ENCODE peak calls at places on chromosomes 5 and 9, in seven cellular contexts. F is hepatocyte, I is thyroid gland, M is transverse colon, R is tibial artery, H is left ventricle myocardium inferior, J is upper lobe of left lung. T is an unnamed sample. For H3K4me1, the result is how much of the 10 kb centered on the place peaks cover.

GRCh38 chr5:54757541-54757940 is 227.9 kb downstream of the ESM1 start:
- DNase-seq in F (no peak), I (no peak), M (no peak), R (no peak), H (no peak), J (no peak), T (no peak)

GRCh38 chr5:147565524-147565923 is 55.7 kb upstream of the DPYSL3 start:
- DNase-seq in F (peak), I (no peak), M (no peak), R (no peak), H (no peak), J (no peak), T (no peak)

GRCh38 chr5:32420506-32420905 is 24.0 kb downstream of the ZFR start:
- DNase-seq in F (no peak), I (no peak), M (no peak), R (no peak), H (no peak), J (no peak), T (no peak)

GRCh38 chr9:6788175-6789016 is 30.6 kb downstream of the KDM4C start:
- DNase-seq in F (peak), I (no peak), M (peak), R (no peak), H (no peak), J (no peak), T (no peak)

GRCh38 chr9:5430912-5431311 is 6.8 kb downstream of the PLGRKT start:
- DNase-seq in F (no peak), I (no peak), M (no peak), R (no peak), H (no peak), J (no peak), T (no peak)

GRCh38 chr5:8953911-8954310 is 592.0 kb downstream of the SEMA5A start:
- DNase-seq in F (no peak), I (no peak), M (no peak), R (no peak), H (no peak), J (no peak), T (no peak)

GRCh38 chr5:126468091-126468490 is 44.9 kb downstream of the GRAMD2B start:
- DNase-seq in F (no peak), I (no peak), M (no peak), R (no peak), H (no peak), J (no peak), T (no peak)

GRCh38 chr5:94217745-94218144 is 400.7 kb downstream of the KIAA0825 start:
- DNase-seq in F (no peak), I (no peak), M (no peak), R (no peak), H (no peak), J (no peak), T (no peak)

GRCh38 chr5:74288448-74289109 is 351.9 kb downstream of the ENC1 start:
- DNase-seq in F (no peak), I (no peak), M (no peak), R (no peak), H (peak), J (no peak), T (no peak)

GRCh38 chr9:121889990-121890563 is 203.0 kb downstream of the TTLL11 start:
- DNase-seq in F (no peak), I (peak), M (no peak), R (no peak), H (no peak), J (no peak), T (no peak)

GRCh38 chr5:57191986-57192385 is 18.1 kb downstream of the GPBP1 start:
- DNase-seq in F (no peak), I (no peak), M (no peak), R (no peak), H (no peak), J (no peak), T (no peak)

GRCh38 chr5:151151793-151152192 is 5.8 kb downstream of the ANXA6 start:
- DNase-seq in F (no peak), I (no peak), M (peak), R (peak), H (no peak), J (peak), T (no peak)

GRCh38 chr5:4855889-4856288 is 284.2 kb upstream of the ADAMTS16 start:
- DNase-seq in F (no peak), I (no peak), M (no peak), R (no peak), H (no peak), J (no peak), T (no peak)

GRCh38 chr9:121968056-121968455 is 125.1 kb downstream of the TTLL11 start:
- DNase-seq in F (no peak), I (no peak), M (no peak), R (no peak), H (no peak), J (no peak), T (no peak)

GRCh38 chr9:124257865-124258764 is at the start of gene NEK6:
- DNase-seq in F (peak), I (no peak), M (peak), R (peak), H (peak), J (no peak), T (peak)

GRCh38 chr9:129867138-129868032 is 32.1 kb downstream of the USP20 start:
- DNase-seq in F (no peak), I (no peak), M (no peak), R (no peak), H (no peak), J (no peak), T (no peak)

GRCh38 chr5:143054480-143054941 is 284.3 kb downstream of the ARHGAP26 start:
- DNase-seq in F (no peak), I (no peak), M (peak), R (no peak), H (no peak), J (no peak), T (no peak)

GRCh38 chr5:143056792-143057579 is 286.8 kb downstream of the ARHGAP26 start:
- DNase-seq in F (no peak), I (no peak), M (no peak), R (no peak), H (no peak), J (no peak), T (no peak)

GRCh38 chr5:143057580-143057999 is 287.4 kb downstream of the ARHGAP26 start:
- DNase-seq in F (no peak), I (no peak), M (no peak), R (no peak), H (no peak), J (no peak), T (no peak)

GRCh38 chr5:143056331-143056689 is 286.1 kb downstream of the ARHGAP26 start:
- DNase-seq in F (no peak), I (no peak), M (no peak), R (no peak), H (no peak), J (no peak), T (no peak)

DNA sequence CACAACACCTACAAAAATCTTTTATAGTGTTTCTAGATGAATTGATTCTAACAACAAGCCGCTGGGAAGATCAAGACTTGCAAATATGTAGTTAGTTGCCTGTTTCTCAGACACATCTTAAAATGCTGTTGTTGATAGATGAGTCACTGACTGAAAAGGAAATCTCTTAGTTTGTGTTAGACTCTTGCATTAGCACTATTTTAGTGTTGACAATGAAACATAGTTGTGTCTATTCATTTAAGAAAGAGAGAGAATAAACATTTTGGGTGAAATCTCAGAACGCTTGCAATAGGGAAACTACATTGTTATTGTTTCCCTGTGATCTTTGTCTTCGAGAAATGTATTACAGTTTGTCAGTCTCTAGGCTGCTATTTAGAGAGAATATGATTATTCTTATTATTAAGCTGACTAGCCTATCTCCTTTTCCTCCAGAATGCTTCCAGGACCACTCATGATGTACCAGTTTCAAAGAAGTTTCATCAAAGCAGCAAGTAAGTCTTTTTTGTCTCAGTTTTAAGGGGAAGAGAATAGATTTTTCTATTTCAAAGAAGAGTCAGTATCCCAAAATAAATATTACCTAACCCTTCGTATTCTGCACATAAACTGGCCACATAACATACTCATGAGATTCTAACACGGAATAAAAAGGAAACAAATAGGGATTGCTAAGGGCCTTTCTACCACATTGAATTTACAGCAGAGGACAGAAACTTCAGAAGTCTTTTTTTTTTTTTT is 285.6 kb downstream of the ARHGAP26 start:
- DNase-seq in F (no peak), I (no peak), M (no peak), R (no peak), H (no peak), J (no peak), T (no peak)
- H3K4me3 ChIP-seq in F (no peak), I (no peak), M (no peak), R (no peak), H (no peak), J (no peak), T (no peak)

GRCh38 chr5:88401671-88402070 is 133.0 kb upstream of the TMEM161B start:
- DNase-seq in F (no peak), I (no peak), M (no peak), R (no peak), H (no peak), J (no peak), T (no peak)
- H3K4me1 ChIP-seq in F (under half), I (under half), M (under half), R (under half), H (under half), J (under half), T (under half)

DNA sequence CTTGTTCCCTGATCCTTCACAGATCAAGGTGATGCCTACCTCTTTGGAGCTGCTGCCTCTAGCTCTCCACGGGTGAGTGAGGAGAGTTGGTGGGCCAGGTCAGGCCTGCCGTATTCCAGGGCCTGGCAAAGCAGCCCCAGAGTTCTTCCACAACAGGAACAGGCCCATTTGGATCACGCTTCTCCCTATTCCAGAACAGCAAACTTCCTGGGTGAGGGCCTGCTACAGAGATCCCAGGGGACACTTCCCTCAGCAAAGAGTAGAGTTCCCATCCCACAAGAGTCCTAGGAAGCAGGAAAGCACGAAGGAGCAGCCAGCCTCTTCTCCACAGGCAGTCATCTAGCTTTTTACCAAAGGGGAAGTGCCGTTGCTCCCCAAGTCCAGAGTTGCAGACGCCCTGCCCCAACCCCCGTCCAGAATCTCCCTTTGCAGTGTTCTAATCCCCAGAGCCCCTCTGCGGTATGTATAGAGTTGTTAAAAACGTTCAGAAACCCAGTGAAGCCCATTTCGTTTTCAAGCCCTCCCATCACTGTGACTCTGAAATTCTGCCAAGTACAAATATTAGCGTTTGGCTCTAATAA is 9.3 kb upstream of the DNAJB5 start:
- DNase-seq in F (no peak), I (no peak), M (no peak), R (peak), H (no peak), J (no peak), T (no peak)
- H3K4me3 ChIP-seq in F (no peak), I (no peak), M (no peak), R (no peak), H (no peak), J (no peak), T (no peak)

GRCh38 chr9:33157960-33158359 is 9.2 kb downstream of the B4GALT1 start:
- DNase-seq in F (no peak), I (no peak), M (no peak), R (peak), H (no peak), J (no peak), T (no peak)
- H3K4me1 ChIP-seq in F (half or more), I (half or more), M (half or more), R (half or more), H (half or more), J (half or more), T (under half)

DNA sequence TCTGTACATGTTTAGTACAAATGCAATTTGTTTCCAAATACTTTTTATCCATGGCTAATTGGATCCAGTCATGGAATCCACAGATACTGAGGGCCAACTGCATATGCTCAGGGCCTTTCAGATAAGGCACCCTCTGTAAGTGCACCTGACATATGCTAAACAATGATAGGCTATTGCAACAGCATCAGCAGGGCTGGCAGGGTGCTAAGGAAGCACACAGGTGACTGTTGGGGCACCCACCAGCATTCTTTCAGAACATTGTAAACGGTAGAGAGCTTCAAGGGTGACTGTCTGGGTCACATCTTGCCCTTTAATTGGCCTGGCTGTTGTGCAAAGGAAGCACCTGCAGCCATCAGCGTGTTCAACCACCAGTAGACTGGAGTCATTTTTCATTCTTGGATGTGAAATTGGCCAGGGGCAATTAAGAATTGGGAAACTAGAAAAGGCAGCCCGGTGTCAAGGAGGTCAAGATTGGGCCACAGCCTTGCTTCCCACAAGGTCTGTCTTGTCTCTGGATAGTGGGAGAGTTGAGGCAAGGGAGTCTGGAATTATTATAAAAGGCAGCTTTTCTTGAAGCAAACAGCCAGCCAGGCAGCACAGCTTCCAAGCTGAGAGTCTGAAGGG is 129.3 kb upstream of the RAI14 start:
- DNase-seq in F (no peak), I (no peak), M (no peak), R (no peak), H (no peak), J (no peak), T (no peak)
- H3K4me3 ChIP-seq in F (no peak), I (no peak), M (no peak), R (no peak), H (no peak), J (no peak), T (no peak)

GRCh38 chr5:139668064-139668880 is 20.1 kb downstream of the CXXC5 start:
- DNase-seq in F (peak), I (peak), M (no peak), R (no peak), H (peak), J (no peak), T (no peak)
- H3K4me1 ChIP-seq in F (under half), I (half or more), M (under half), R (half or more), H (half or more), J (half or more), T (under half)

DNA sequence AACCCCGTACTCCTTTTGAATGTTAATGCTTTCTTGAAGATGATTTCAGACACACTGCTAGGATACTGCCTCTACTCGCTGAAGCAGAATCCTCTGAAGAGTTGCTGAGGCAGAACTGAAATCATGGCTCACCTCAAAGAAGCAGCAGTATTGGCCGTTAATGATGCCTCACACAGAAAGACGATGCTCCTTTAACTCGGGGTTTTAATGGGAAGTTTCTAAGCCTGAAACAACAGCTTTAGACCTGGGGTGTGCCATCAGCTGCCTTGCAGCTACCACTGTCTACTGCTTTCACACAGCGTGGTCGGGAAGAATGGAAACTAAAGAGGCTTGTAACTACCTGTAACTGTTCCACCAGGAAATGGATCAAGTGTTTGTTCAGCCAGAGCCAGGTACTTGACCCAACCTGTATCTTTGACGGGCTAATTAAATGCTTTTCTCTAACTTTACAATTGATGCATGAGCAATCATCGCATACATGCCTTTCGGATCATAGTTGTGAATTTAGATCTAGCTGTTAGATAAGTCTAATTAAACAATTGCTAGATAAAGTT is at the start of gene CTXN3:
- DNase-seq in F (no peak), I (peak), M (no peak), R (no peak), H (no peak), J (peak), T (no peak)
- H3K4me3 ChIP-seq in F (no peak), I (no peak), M (no peak), R (no peak), H (no peak), J (no peak), T (no peak)

DNA sequence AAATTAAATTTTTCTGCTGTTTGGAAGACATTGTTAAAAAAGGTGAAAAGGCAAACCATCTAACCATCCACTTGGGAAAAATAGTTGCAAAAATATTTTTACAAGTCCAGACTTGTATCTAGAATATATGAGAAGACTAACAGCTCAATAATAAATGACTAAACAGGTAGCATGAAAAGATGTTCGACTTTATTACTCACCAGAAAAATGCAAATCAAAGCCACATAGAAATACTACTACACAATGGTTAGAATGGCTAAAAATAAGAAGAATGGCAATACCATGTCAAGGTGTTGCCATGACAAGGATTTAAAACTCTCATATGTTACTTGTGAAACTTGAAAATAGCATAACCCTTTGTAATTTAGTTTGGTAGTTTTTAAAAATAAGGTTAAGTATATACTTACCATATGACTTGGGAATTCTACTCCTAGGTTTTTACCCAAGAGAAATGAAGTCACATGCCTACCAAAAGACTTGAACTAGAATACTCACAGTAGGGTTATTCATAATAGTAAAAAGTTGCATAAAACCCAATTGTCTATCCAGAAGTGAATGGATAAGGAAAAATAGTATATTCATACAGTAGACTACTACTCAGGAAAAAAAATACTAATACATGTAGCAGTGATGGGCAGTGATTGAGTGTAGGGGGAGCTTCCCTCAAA is 93.8 kb downstream of the VPS13A start:
- DNase-seq in F (no peak), I (no peak), M (no peak), R (no peak), H (no peak), J (no peak), T (no peak)
- H3K4me1 ChIP-seq in F (under half), I (under half), M (under half), R (under half), H (under half), J (under half), T (under half)

T was measured in aorta.